ENCODE peak calls at places on chromosomes 6 and 20, in nine cellular contexts. B, Z, K, H, N, O, F, U and I are unnamed samples.

GRCh38 chr6:3253597-3253961 is 5.2 kb upstream of the PSMG4 start:
- DNase-seq in U (no peak), N (no peak), B (no peak), Z (no peak), F (no peak), O (no peak), K (no peak), H (no peak), I (no peak)

GRCh38 chr20:35992713-35993335 is 24.4 kb downstream of the CNBD2 start:
- DNase-seq in K (peak; percentile 9), U (peak; percentile 44), H (peak; percentile 89), B (no peak), F (peak; percentile 79), Z (peak; percentile 41), N (peak; percentile 63), O (no peak), I (no peak)

GRCh38 chr6:142551145-142551811 is 249.5 kb downstream of the ADGRG6 start:
- DNase-seq in U (no peak), K (no peak), F (no peak), H (peak; percentile 51), Z (no peak), O (no peak), N (no peak), B (no peak), I (no peak)

GRCh38 chr20:37392441-37393195 is 46.7 kb downstream of the SRC start:
- DNase-seq in Z (no peak), U (no peak), O (no peak), N (no peak), F (no peak), H (peak; percentile 51), K (no peak), B (peak; percentile 48), I (no peak)

GRCh38 chr6:106037060-106037459 is 49.1 kb upstream of the PRDM1 start:
- DNase-seq in F (no peak), U (no peak), H (peak; percentile 33), O (no peak), K (no peak), N (no peak), Z (no peak), B (no peak), I (no peak)

GRCh38 chr20:57829805-57830514 is 120.1 kb upstream of the PMEPA1 start:
- DNase-seq in N (no peak), H (no peak), O (no peak), U (no peak), B (no peak), K (no peak), F (no peak), Z (no peak), I (no peak)

GRCh38 chr6:111625511-111626331 is 20.0 kb upstream of the TRAF3IP2 start:
- DNase-seq in H (peak; percentile 51), Z (no peak), O (no peak), B (peak; percentile 76), K (no peak), F (no peak), U (no peak), N (no peak), I (no peak)

GRCh38 chr6:146423450-146423849 is 120.2 kb upstream of the RAB32 start:
- DNase-seq in K (no peak), N (no peak), O (no peak), H (no peak), U (no peak), Z (no peak), B (no peak), F (no peak), I (no peak)

GRCh38 chr20:4401601-4402000 is 320.1 kb upstream of the PRND start:
- DNase-seq in Z (no peak), B (no peak), F (no peak), H (peak; percentile 52), O (no peak), K (no peak), N (no peak), U (no peak), I (no peak)

GRCh38 chr6:31462964-31463940 is 34.7 kb upstream of the MICB start:
- DNase-seq in K (peak; percentile 96), O (peak; percentile 32), Z (peak; percentile 92), H (peak; percentile 84), U (peak; percentile 96), F (peak; percentile 82), N (peak; percentile 84), B (peak; percentile 81), I (peak; percentile 86)

GRCh38 chr6:144087789-144088426 is 7.5 kb downstream of the SF3B5 start:
- DNase-seq in O (no peak), K (no peak), F (no peak), U (no peak), H (no peak), B (no peak), N (no peak), Z (no peak), I (no peak)

GRCh38 chr20:34271961-34272360 is 30.7 kb downstream of the ASIP start:
- DNase-seq in N (no peak), F (no peak), H (peak; percentile 83), K (no peak), U (no peak), O (no peak), Z (no peak), B (no peak), I (no peak)

GRCh38 chr6:34239240-34239825 is 2.7 kb downstream of the HMGA1 start:
- DNase-seq in B (peak; percentile 15), N (no peak), O (no peak), F (no peak), Z (no peak), U (no peak), H (peak; percentile 1), K (no peak), I (no peak)

GRCh38 chr6:53119349-53119748 is 29.3 kb downstream of the GCM1 start:
- DNase-seq in F (no peak), Z (no peak), K (no peak), B (no peak), U (no peak), O (no peak), N (no peak), H (peak; percentile 48), I (no peak)

GRCh38 chr6:24581084-24581669 is 64.8 kb downstream of the KIAA0319 start:
- DNase-seq in K (no peak), H (peak; percentile 65), O (peak; percentile 24), Z (peak; percentile 91), N (peak; percentile 56), U (peak; percentile 81), F (peak; percentile 15), B (peak; percentile 72), I (no peak)

GRCh38 chr6:66638099-66638498 is 931.1 kb upstream of the EYS start:
- DNase-seq in O (no peak), H (no peak), K (no peak), N (no peak), U (no peak), Z (no peak), F (no peak), B (no peak), I (no peak)

GRCh38 chr6:44960898-44961297 is 367.2 kb upstream of the RUNX2 start:
- DNase-seq in K (peak; percentile 20), N (no peak), O (no peak), Z (no peak), U (no peak), B (no peak), H (no peak), F (no peak), I (no peak)

GRCh38 chr6:102398788-102399390 is 1005.4 kb downstream of the GRIK2 start:
- DNase-seq in B (no peak), F (no peak), N (no peak), U (no peak), H (no peak), O (no peak), K (no peak), Z (no peak), I (no peak)

GRCh38 chr20:45470939-45471338 is 1.4 kb downstream of the WFDC2 start:
- DNase-seq in H (no peak), O (no peak), K (no peak), N (no peak), F (no peak), U (no peak), Z (no peak), B (no peak), I (no peak)

GRCh38 chr6:14038636-14039035 is 78.9 kb upstream of the CD83 start:
- DNase-seq in U (no peak), Z (no peak), B (no peak), O (no peak), K (no peak), F (no peak), H (no peak), N (no peak), I (no peak)

GRCh38 chr6:83265384-83265783 is 72.2 kb downstream of the RWDD2A start:
- DNase-seq in F (no peak), O (no peak), Z (no peak), B (no peak), K (no peak), N (no peak), U (no peak), H (no peak), I (no peak)

GRCh38 chr20:58690351-58690750 is 2.2 kb upstream of the NPEPL1 start:
- DNase-seq in B (no peak), F (no peak), Z (no peak), K (no peak), U (no peak), O (no peak), N (no peak), H (no peak), I (no peak)

GRCh38 chr20:47205577-47206123 is 150.8 kb downstream of the ZMYND8 start:
- DNase-seq in H (peak; percentile 93), N (peak; percentile 56), B (peak; percentile 85), Z (peak; percentile 39), F (no peak), U (peak; percentile 38), K (peak; percentile 31), O (peak; percentile 21), I (peak; percentile 60)

GRCh38 chr6:147063469-147064031 is 140.7 kb upstream of the STXBP5 start:
- DNase-seq in K (no peak), H (peak; percentile 71), N (no peak), Z (no peak), O (peak; percentile 32), B (no peak), F (no peak), U (no peak), I (no peak)

GRCh38 chr6:36576573-36576972 is 17.6 kb upstream of the SRSF3 start:
- DNase-seq in H (no peak), O (no peak), Z (no peak), F (no peak), B (no peak), U (no peak), N (no peak), K (no peak), I (no peak)

GRCh38 chr6:66226099-66226498 is 519.1 kb upstream of the EYS start:
- DNase-seq in F (no peak), K (no peak), U (no peak), H (peak; percentile 30), B (no peak), N (no peak), Z (no peak), O (no peak), I (no peak)

GRCh38 chr6:93059911-93060310 is 359.4 kb downstream of the EPHA7 start:
- DNase-seq in Z (no peak), B (no peak), H (no peak), O (no peak), F (no peak), U (no peak), N (no peak), K (no peak), I (no peak)

GRCh38 chr6:165679326-165679725 is 16.3 kb upstream of the PDE10A start:
- DNase-seq in N (no peak), U (no peak), O (no peak), K (no peak), B (no peak), F (no peak), H (no peak), Z (no peak), I (no peak)

GRCh38 chr20:3885711-3886110 is 3.5 kb upstream of the PANK2 start:
- DNase-seq in N (no peak), B (no peak), O (no peak), F (no peak), H (no peak), K (no peak), U (no peak), Z (no peak), I (no peak)

GRCh38 chr20:44614525-44614924 is 32.1 kb downstream of the PKIG start:
- DNase-seq in H (no peak), K (no peak), F (no peak), O (no peak), B (peak; percentile 64), Z (no peak), N (no peak), U (no peak), I (no peak)

GRCh38 chr6:26301638-26302037 is 63.4 kb upstream of the BTN3A2 start:
- DNase-seq in H (no peak), U (no peak), Z (no peak), F (no peak), B (no peak), K (no peak), N (no peak), O (no peak), I (no peak)